ENCODE peak calls at places on chromosome 10, in four cellular contexts. B, W, O and U are unnamed samples.

GRCh38 chr10:308101-308500 is 172.8 kb downstream of the ZMYND11 start:
- DNase-seq in B (no peak), O (no peak), W (no peak), U (no peak)

GRCh38 chr10:59586407-59586891 is 123.2 kb downstream of the SLC16A9 start:
- DNase-seq in W (no peak), B (no peak), O (no peak), U (no peak)

GRCh38 chr10:132788180-132788830 is 2.4 kb upstream of the NKX6-2 start:
- DNase-seq in B (peak; percentile 11), O (no peak), W (no peak), U (no peak)

GRCh38 chr10:17101910-17102266 is 27.7 kb downstream of the CUBN start:
- DNase-seq in B (no peak), W (no peak), O (no peak), U (no peak)

GRCh38 chr10:19891429-19891828 is 75.2 kb downstream of the PLXDC2 start:
- DNase-seq in O (no peak), W (no peak), B (no peak), U (no peak)

GRCh38 chr10:73894245-73894971 is 16.5 kb upstream of the PLAU start:
- DNase-seq in W (no peak), O (no peak), B (peak; percentile 87), U (no peak)

GRCh38 chr10:103645141-103646054 is 151.9 kb downstream of the NEURL1 start:
- DNase-seq in O (no peak), B (peak; percentile 94), W (peak; percentile 86), U (no peak)

GRCh38 chr10:92573091-92573797 is 649 bp downstream of the IDE start:
- DNase-seq in W (peak; percentile 72), B (peak; percentile 52), O (peak; percentile 12), U (peak; percentile 26)

GRCh38 chr10:75191821-75192568 is 18.6 kb upstream of the VDAC2 start:
- DNase-seq in W (peak; percentile 83), B (peak; percentile 96), O (no peak), U (no peak)

GRCh38 chr10:74079914-74080590 is 70.6 kb downstream of the AP3M1 start:
- DNase-seq in O (no peak), W (no peak), B (peak; percentile 29), U (no peak)

GRCh38 chr10:52740913-52741675 is 31.5 kb downstream of the MBL2 start:
- DNase-seq in W (no peak), B (peak; percentile 56), O (no peak), U (peak; percentile 72)
- TF ChIP-seq CTCF in W (peak; percentile 25), B (peak; percentile 92), O (peak; percentile 53), U (peak; percentile 86)

GRCh38 chr10:120517196-120517595 is 60.2 kb downstream of the PLPP4 start:
- DNase-seq in W (no peak), O (no peak), B (no peak), U (no peak)
- TF ChIP-seq CTCF in W (no peak), O (no peak), B (no peak), U (no peak)

GRCh38 chr10:127919418-127920191 is 12.7 kb downstream of the PTPRE start:
- DNase-seq in W (peak; percentile 52), B (peak; percentile 50), O (no peak), U (no peak)

GRCh38 chr10:127913368-127913759 is 6.5 kb downstream of the PTPRE start:
- DNase-seq in O (no peak), B (no peak), W (no peak), U (no peak)

GRCh38 chr10:127918570-127918969 is 11.7 kb downstream of the PTPRE start:
- DNase-seq in B (no peak), W (peak; percentile 76), O (no peak), U (no peak)

GRCh38 chr10:127915324-127915723 is 8.4 kb downstream of the PTPRE start:
- DNase-seq in B (no peak), W (no peak), O (no peak), U (no peak)

DNA sequence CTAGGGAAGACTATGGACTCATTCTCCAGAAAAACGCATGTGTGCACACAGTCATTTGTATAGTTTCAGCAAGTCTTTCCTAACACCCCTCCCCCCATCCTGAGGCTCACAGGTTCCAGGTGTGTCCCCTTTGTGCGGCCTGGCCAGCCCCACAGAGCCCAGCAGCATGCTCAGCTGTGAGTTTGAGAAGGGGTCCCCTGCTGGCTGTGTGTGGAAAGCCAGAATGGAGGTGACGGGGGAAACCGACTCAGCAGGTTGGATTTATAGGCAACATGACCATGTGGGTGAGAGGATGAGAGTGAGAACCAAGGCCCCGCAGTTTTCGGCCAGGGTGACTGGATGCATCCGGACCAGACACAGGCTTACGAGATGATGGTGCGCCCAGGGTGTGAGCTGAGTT is 9.9 kb downstream of the PTPRE start:
- DNase-seq in O (no peak), B (no peak), W (peak; percentile 55), U (no peak)
- TF ChIP-seq CTCF in O (no peak), B (no peak), W (no peak), U (no peak)

GRCh38 chr10:61901829-61902447 is 439 bp downstream of the ARID5B start:
- DNase-seq in O (no peak), W (no peak), B (peak; percentile 52), U (peak; percentile 18)

GRCh38 chr10:61902448-61903183 is 1.1 kb downstream of the ARID5B start:
- DNase-seq in B (peak; percentile 74), O (peak; percentile 46), W (peak; percentile 81), U (peak; percentile 23)

GRCh38 chr10:61904711-61905445 is 3.4 kb downstream of the ARID5B start:
- DNase-seq in O (no peak), W (no peak), B (peak; percentile 81), U (no peak)

GRCh38 chr10:61903991-61904350 is 2.5 kb downstream of the ARID5B start:
- DNase-seq in O (no peak), W (no peak), B (no peak), U (no peak)

GRCh38 chr10:61903184-61903990 is 1.9 kb downstream of the ARID5B start:
- DNase-seq in B (peak; percentile 64), O (peak; percentile 53), W (peak; percentile 78), U (peak; percentile 14)
- TF ChIP-seq CTCF in B (peak; percentile 11), O (peak; percentile 49), W (no peak), U (peak; percentile 44)